ENCODE peak calls at places on chromosomes 4 and X, in five cellular contexts. F, R, D, P and C are unnamed samples.

GRCh38 chr4:88803600-88804096 is 106.0 kb upstream of the NAP1L5 start:
- DNase-seq in R (no peak), D (no peak), F (peak), P (peak), C (no peak)

GRCh38 chr4:75135068-75135825 is 202.3 kb downstream of the PARM1 start:
- DNase-seq in R (no peak), F (no peak), P (no peak), D (no peak), C (no peak)

GRCh38 chr4:103948244-103949018 is 228.6 kb upstream of the TACR3 start:
- DNase-seq in R (no peak), P (peak), D (no peak), F (no peak), C (no peak)

GRCh38 chr4:169070071-169070894 is 60.2 kb upstream of the CBR4 start:
- DNase-seq in R (no peak), P (peak), F (peak), D (peak), C (no peak)

GRCh38 chr4:160810415-160810814 is 1353.4 kb downstream of the FSTL5 start:
- DNase-seq in R (no peak), F (no peak), P (no peak), D (no peak), C (no peak)

GRCh38 chr4:26330186-26330787 is 9.5 kb downstream of the RBPJ start:
- DNase-seq in D (no peak), F (no peak), R (no peak), P (peak), C (no peak)

GRCh38 chr4:170716868-170717267 is 627.1 kb upstream of the AADAT start:
- DNase-seq in F (no peak), P (peak), D (no peak), R (no peak), C (no peak)

GRCh38 chr4:92450694-92451093 is 146.9 kb downstream of the GRID2 start:
- DNase-seq in F (no peak), D (no peak), P (no peak), R (no peak), C (no peak)

GRCh38 chrX:151240237-151240636 is 63.9 kb downstream of the GPR50 start:
- DNase-seq in P (no peak), D (no peak), R (no peak), F (no peak), C (no peak)

GRCh38 chrX:151239748-151240147 is 63.4 kb downstream of the GPR50 start:
- DNase-seq in P (no peak), D (no peak), R (no peak), F (no peak), C (no peak)
- TF ChIP-seq CTCF in P (no peak), D (no peak), R (no peak), F (no peak), C (no peak)

DNA sequence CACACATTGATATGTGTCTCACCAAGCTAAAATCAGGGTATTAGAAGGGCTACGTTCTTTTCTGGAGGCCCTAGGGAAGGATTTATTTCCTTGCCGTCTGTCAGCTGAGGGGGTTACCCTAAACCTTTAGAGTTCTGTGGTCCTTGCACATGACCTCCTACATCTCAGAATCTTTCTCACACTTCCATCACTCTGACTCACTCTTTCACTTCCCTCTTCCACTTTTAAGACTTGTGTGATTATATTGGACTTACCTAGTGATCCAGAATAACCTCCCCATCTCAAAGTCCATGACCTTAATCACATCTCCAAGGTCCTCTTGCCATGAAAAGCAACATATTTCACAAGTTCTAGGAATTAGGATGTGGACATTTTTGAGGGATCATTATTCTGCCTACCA is 53.6 kb upstream of the FUNDC1 start:
- DNase-seq in P (no peak), F (no peak), R (no peak), D (no peak), C (no peak)
- H3K27ac ChIP-seq in P (no peak), F (no peak), R (no peak), D (no peak), C (no peak)

GRCh38 chr4:38800956-38801450 is 3.6 kb downstream of the TLR1 start:
- DNase-seq in P (no peak), F (no peak), R (no peak), D (no peak), C (no peak)

GRCh38 chr4:38803833-38804653 is 548 bp downstream of the TLR1 start:
- DNase-seq in F (no peak), P (peak), D (no peak), R (no peak), C (no peak)

GRCh38 chr4:38802561-38803355 is 1.8 kb downstream of the TLR1 start:
- DNase-seq in R (no peak), D (no peak), F (no peak), P (peak), C (no peak)

GRCh38 chr4:38804654-38805295 is at the start of gene TLR1:
- DNase-seq in P (peak), F (no peak), D (no peak), R (no peak), C (no peak)

GRCh38 chr4:38800366-38800765 is 4.2 kb downstream of the TLR1 start:
- DNase-seq in D (no peak), F (no peak), P (no peak), R (no peak), C (no peak)
- H3K4me3 ChIP-seq in D (no peak), F (no peak), P (no peak), R (no peak), C (no peak)

DNA sequence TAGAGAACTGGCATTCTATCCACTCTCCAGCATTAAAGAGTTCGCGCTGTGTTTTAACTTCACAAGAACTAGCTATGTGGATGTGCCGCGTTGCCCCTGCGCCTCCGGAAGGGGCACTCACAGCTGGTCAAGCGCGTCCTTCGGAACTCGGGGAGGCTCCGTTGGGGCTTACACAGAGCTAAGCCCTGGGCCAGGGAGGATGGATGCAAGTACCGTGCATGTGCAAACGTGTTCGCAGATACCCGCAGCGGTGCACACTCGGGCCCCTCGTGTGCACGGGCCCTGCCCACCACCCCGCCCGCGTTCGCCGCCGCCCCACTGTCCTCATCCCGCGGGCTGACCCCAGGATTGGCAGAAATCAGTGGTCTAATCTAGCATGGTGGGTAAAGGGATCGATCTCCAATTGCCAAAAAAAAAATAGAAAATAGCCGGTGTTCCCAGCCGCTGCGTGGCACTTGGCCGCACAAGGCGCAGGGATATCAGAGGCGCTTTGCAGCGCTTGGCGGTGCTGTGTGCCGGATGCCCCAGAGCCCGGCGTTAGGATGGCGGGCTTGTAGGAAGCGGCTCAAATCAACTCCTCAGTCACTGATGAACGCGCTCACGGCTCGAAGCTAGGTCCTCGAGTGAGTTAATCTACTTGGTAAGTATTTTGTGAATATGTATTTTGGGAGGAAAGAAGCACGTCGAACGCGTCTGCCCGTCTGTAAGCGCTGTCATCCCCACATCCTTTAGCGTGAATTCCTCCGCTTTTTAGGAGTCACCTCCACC is 988 bp upstream of the PCDH10 start:
- DNase-seq in P (peak), D (no peak), R (no peak), F (no peak), C (peak)
- TF ChIP-seq CTCF in P (no peak), D (no peak), R (no peak), F (no peak), C (no peak)

GRCh38 chr4:123809864-123810263 is 413.3 kb downstream of the SPRY1 start:
- DNase-seq in F (no peak), P (no peak), R (no peak), D (no peak), C (no peak)

GRCh38 chr4:123813901-123814300 is 417.3 kb downstream of the SPRY1 start:
- DNase-seq in P (no peak), F (no peak), R (no peak), D (no peak), C (no peak)

GRCh38 chr4:123807866-123808265 is 411.3 kb downstream of the SPRY1 start:
- DNase-seq in F (no peak), P (no peak), D (no peak), R (no peak), C (no peak)

GRCh38 chr4:123816462-123816861 is 419.9 kb downstream of the SPRY1 start:
- DNase-seq in P (no peak), F (no peak), D (no peak), R (no peak), C (no peak)

GRCh38 chr4:123811763-123812390 is 415.3 kb downstream of the SPRY1 start:
- DNase-seq in P (no peak), R (no peak), F (no peak), D (no peak), C (no peak)
- H3K27ac ChIP-seq in P (no peak), R (peak), F (no peak), D (no peak), C (no peak)